ENCODE peak calls at places on chromosomes 2 and 18, in nine cellular contexts. G is glutamatergic neuron, R is T-helper 22 cell, P is HAP-1, Q is iPS DF 6.9, S is left ventricle myocardium inferior, Z is NCI-H774, I is RPMI8226, U is GM12892. O is an unnamed sample.

GRCh38 chr2:150020937-150021673 is 433.5 kb upstream of the MMADHC start:
- DNase-seq in G (no peak), R (no peak), P (no peak), Q (no peak), S (no peak), Z (no peak), I (no peak), U (no peak), O (no peak)

GRCh38 chr18:57710226-57710625 is 88.6 kb upstream of the NARS1 start:
- DNase-seq in G (peak; percentile 60), R (no peak), P (no peak), Q (no peak), S (no peak), Z (no peak), I (no peak), U (no peak), O (no peak)

GRCh38 chr18:36805105-36805504 is 23.7 kb downstream of the TPGS2 start:
- DNase-seq in G (no peak), R (no peak), P (no peak), Q (no peak), S (no peak), Z (no peak), I (no peak), U (no peak), O (no peak)

GRCh38 chr2:221176666-221177065 is 395.4 kb downstream of the EPHA4 start:
- DNase-seq in G (no peak), R (no peak), P (no peak), Q (no peak), S (no peak), Z (no peak), I (peak; percentile 9), U (no peak), O (no peak)

GRCh38 chr2:101023327-101024107 is 21.4 kb downstream of the RPL31 start:
- DNase-seq in G (no peak), R (no peak), P (no peak), Q (no peak), S (no peak), Z (no peak), I (no peak), U (no peak), O (no peak)

GRCh38 chr2:241573741-241574140 is 15.2 kb downstream of the BOK start:
- DNase-seq in G (no peak), R (no peak), P (no peak), Q (no peak), S (no peak), Z (no peak), I (no peak), U (no peak), O (no peak)

GRCh38 chr2:48207201-48207641 is 300.9 kb upstream of the FBXO11 start:
- DNase-seq in G (no peak), R (no peak), P (peak; percentile 73), Q (no peak), S (no peak), Z (no peak), I (no peak), U (no peak), O (no peak)

GRCh38 chr18:37714621-37715020 is 149.0 kb upstream of the CELF4 start:
- DNase-seq in G (no peak), R (no peak), P (no peak), Q (no peak), S (no peak), Z (no peak), I (no peak), U (no peak), O (no peak)

GRCh38 chr2:240021488-240022104 is 3.5 kb downstream of the NDUFA10 start:
- DNase-seq in G (peak; percentile 94), R (peak; percentile 31), P (peak; percentile 88), Q (peak; percentile 58), S (peak; percentile 60), Z (peak; percentile 18), I (peak; percentile 62), U (peak; percentile 58), O (peak; percentile 61)

GRCh38 chr2:179596018-179596417 is 265.4 kb downstream of the ZNF385B start:
- DNase-seq in G (no peak), R (no peak), P (no peak), Q (no peak), S (no peak), Z (no peak), I (no peak), U (no peak), O (peak; percentile 83)

GRCh38 chr2:232551289-232551688 is 800 bp downstream of the EIF4E2 start:
- DNase-seq in G (no peak), R (no peak), P (no peak), Q (no peak), S (no peak), Z (no peak), I (no peak), U (no peak), O (peak; percentile 36)

GRCh38 chr2:85324639-85325465 is 2.9 kb downstream of the TGOLN2 start:
- DNase-seq in G (no peak), R (no peak), P (no peak), Q (no peak), S (no peak), Z (no peak), I (no peak), U (no peak), O (peak; percentile 98)

GRCh38 chr2:73939419-73939818 is 12.7 kb downstream of the DGUOK start:
- DNase-seq in G (no peak), R (no peak), P (no peak), Q (no peak), S (no peak), Z (no peak), I (peak; percentile 17), U (no peak), O (peak; percentile 77)

O was measured in renal cortical epithelial cell.